ENCODE peak calls at places on chromosomes 1 and 21, in ten cellular contexts. G is effector memory CD8-positive, alpha-beta T cell; W is D341Med; L is NCI-H1930; B is heart left ventricle; K is AG04449; R is occipital lobe; H is activated naive CD4-positive, alpha-beta T cell treated with anti-CD3 and anti-CD28 coated beads, Interleukin-2, amount 10 ng/mL, durations not matched to agents 7 days and 5 days; Z is NCI-H524 treated with DMSO at 0.1 percent for 48 hours; I is M059J. F is an unnamed sample.

GRCh38 chr21:34583926-34584563 is 30.9 kb downstream of the RCAN1 start:
- DNase-seq in K (no peak), G (no peak), W (no peak), H (no peak), R (no peak), B (peak), I (no peak), Z (no peak), L (no peak), F (no peak)

GRCh38 chr1:44644806-44645205 is 29.5 kb downstream of the TMEM53 start:
- DNase-seq in R (no peak), W (no peak), B (no peak), I (no peak), K (no peak), G (no peak), Z (no peak), H (no peak), L (no peak), F (no peak)

GRCh38 chr1:172332230-172332629 is 88.3 kb upstream of the C1orf105 start:
- DNase-seq in W (no peak), R (no peak), L (no peak), Z (no peak), B (no peak), H (no peak), G (no peak), K (no peak), I (no peak), F (no peak)

GRCh38 chr1:176058686-176059085 is 148.4 kb downstream of the COP1 start:
- DNase-seq in Z (no peak), G (no peak), R (no peak), W (no peak), K (no peak), L (no peak), H (no peak), B (no peak), I (no peak), F (peak)

GRCh38 chr1:30085814-30086770 is 637.3 kb downstream of the MATN1 start:
- DNase-seq in Z (no peak), R (no peak), B (peak), H (peak), L (peak), W (peak), I (no peak), G (peak), K (no peak), F (peak)

GRCh38 chr1:235021815-235022214 is 106.8 kb downstream of the TOMM20 start:
- DNase-seq in I (no peak), R (no peak), W (no peak), Z (no peak), G (no peak), L (no peak), B (no peak), K (no peak), H (no peak), F (no peak)

GRCh38 chr21:35491114-35491513 is 442.0 kb upstream of the RUNX1 start:
- DNase-seq in B (no peak), G (no peak), K (no peak), I (no peak), W (no peak), R (no peak), H (no peak), Z (no peak), L (no peak), F (peak)

GRCh38 chr1:171252482-171252881 is 4.2 kb downstream of the FMO1 start:
- DNase-seq in W (no peak), B (no peak), H (peak), G (no peak), I (no peak), K (no peak), Z (peak), L (no peak), R (no peak), F (no peak)

GRCh38 chr1:190436615-190437014 is 41.0 kb downstream of the BRINP3 start:
- DNase-seq in Z (no peak), B (no peak), I (peak), L (no peak), K (no peak), G (no peak), R (no peak), W (peak), H (no peak), F (peak)

GRCh38 chr1:160795951-160796383 is at the start of gene LY9:
- DNase-seq in R (no peak), Z (no peak), W (no peak), L (no peak), H (peak), I (no peak), G (peak), B (no peak), K (no peak), F (no peak)

GRCh38 chr1:71365451-71365850 is 284.6 kb upstream of the ZRANB2 start:
- DNase-seq in K (no peak), R (no peak), I (no peak), G (no peak), Z (no peak), W (no peak), L (no peak), H (no peak), B (no peak), F (peak)

GRCh38 chr1:90881034-90881433 is 140.8 kb downstream of the ZNF644 start:
- DNase-seq in G (no peak), H (no peak), K (no peak), I (no peak), B (no peak), W (no peak), R (no peak), Z (no peak), L (no peak), F (no peak)

GRCh38 chr1:102172200-102172599 is 175.5 kb upstream of the OLFM3 start:
- DNase-seq in I (no peak), B (no peak), R (no peak), L (no peak), K (no peak), G (no peak), H (no peak), Z (no peak), W (no peak), F (no peak)

GRCh38 chr1:230704830-230705229 is 9.1 kb downstream of the AGT start:
- DNase-seq in I (no peak), B (no peak), G (no peak), Z (no peak), R (no peak), H (no peak), W (no peak), L (no peak), K (no peak), F (no peak)

GRCh38 chr1:34974626-34975025 is 10.5 kb downstream of the TMEM35B start:
- DNase-seq in Z (no peak), G (no peak), L (no peak), H (no peak), B (no peak), I (no peak), K (no peak), R (no peak), W (no peak), F (no peak)

GRCh38 chr1:59244891-59245290 is 52.0 kb upstream of the FGGY start:
- DNase-seq in W (no peak), Z (no peak), K (no peak), G (no peak), H (no peak), B (no peak), L (no peak), R (no peak), I (no peak), F (no peak)

GRCh38 chr1:245715291-245715701 is 560.5 kb downstream of the KIF26B start:
- DNase-seq in Z (no peak), G (no peak), K (no peak), H (no peak), L (no peak), W (peak), I (peak), R (no peak), B (no peak), F (peak)

GRCh38 chr21:45187646-45188045 is 100.0 kb downstream of the POFUT2 start:
- DNase-seq in I (peak), H (no peak), G (no peak), B (no peak), L (no peak), R (no peak), K (no peak), W (no peak), Z (no peak), F (no peak)

GRCh38 chr1:116380499-116381316 is 7.7 kb downstream of the ATP1A1 start:
- DNase-seq in B (no peak), W (no peak), Z (no peak), R (no peak), G (no peak), I (no peak), L (no peak), K (no peak), H (no peak), F (no peak)

GRCh38 chr1:27689423-27690173 is 17.6 kb upstream of the IFI6 start:
- DNase-seq in I (peak), R (no peak), Z (no peak), B (no peak), K (no peak), H (no peak), W (no peak), L (no peak), G (no peak), F (peak)

GRCh38 chr1:47230692-47231313 is 1.2 kb downstream of the TAL1 start:
- DNase-seq in W (peak), R (no peak), Z (no peak), H (no peak), L (no peak), K (no peak), I (no peak), G (no peak), B (no peak), F (no peak)

GRCh38 chr21:19076031-19076430 is 672.4 kb upstream of the TMPRSS15 start:
- DNase-seq in W (no peak), R (no peak), L (no peak), Z (no peak), K (no peak), I (no peak), B (no peak), H (no peak), G (no peak), F (no peak)

GRCh38 chr1:199688133-199688676 is 339.3 kb upstream of the NR5A2 start:
- DNase-seq in I (peak), H (no peak), R (no peak), Z (no peak), L (no peak), W (no peak), G (no peak), K (no peak), B (no peak), F (no peak)

GRCh38 chr1:117501275-117501674 is 104.6 kb upstream of the TENT5C start:
- DNase-seq in I (peak), K (peak), G (no peak), R (no peak), L (no peak), B (no peak), H (no peak), Z (no peak), W (no peak), F (peak)

GRCh38 chr1:41364444-41365319 is 3.4 kb downstream of the FOXO6 start:
- DNase-seq in B (no peak), H (no peak), K (no peak), G (no peak), I (no peak), R (no peak), Z (no peak), L (no peak), W (no peak), F (no peak)

GRCh38 chr1:167328306-167328705 is 107.6 kb downstream of the POU2F1 start:
- DNase-seq in G (no peak), K (no peak), H (no peak), R (no peak), I (no peak), L (no peak), Z (peak), W (peak), B (no peak), F (no peak)

GRCh38 chr1:54980528-54981241 is at the start of gene TMEM61:
- DNase-seq in B (no peak), L (no peak), W (no peak), R (no peak), K (no peak), Z (no peak), I (no peak), H (no peak), G (no peak), F (no peak)

GRCh38 chr1:212920895-212921294 is 29.4 kb upstream of the VASH2 start:
- DNase-seq in H (no peak), L (no peak), I (no peak), Z (no peak), W (no peak), G (no peak), B (no peak), R (no peak), K (no peak), F (no peak)

GRCh38 chr21:45260191-45260795 is 27.4 kb downstream of the POFUT2 start:
- DNase-seq in R (no peak), W (peak), K (no peak), I (no peak), L (no peak), G (no peak), H (no peak), B (no peak), Z (no peak), F (no peak)

GRCh38 chr1:172254521-172255222 is 165.8 kb upstream of the C1orf105 start:
- DNase-seq in K (peak), I (peak), L (no peak), G (no peak), W (no peak), B (no peak), R (no peak), Z (no peak), H (no peak), F (peak)

GRCh38 chr1:118842462-118843201 is 145.5 kb downstream of the TBX15 start:
- DNase-seq in R (no peak), I (no peak), W (no peak), K (no peak), Z (peak), H (no peak), G (no peak), B (no peak), L (peak), F (no peak)

GRCh38 chr1:236150291-236150940 is 8.1 kb downstream of the GPR137B start:
- DNase-seq in G (no peak), H (no peak), W (no peak), I (no peak), Z (no peak), R (no peak), L (no peak), K (no peak), B (no peak), F (no peak)

GRCh38 chr1:228361314-228362140 is 45.1 kb downstream of the TRIM11 start:
- DNase-seq in R (no peak), K (no peak), Z (no peak), H (no peak), L (no peak), I (no peak), B (no peak), W (no peak), G (no peak), F (no peak)

GRCh38 chr1:177413982-177414654 is 243.4 kb downstream of the BRINP2 start:
- DNase-seq in R (no peak), G (no peak), W (no peak), H (no peak), Z (no peak), B (no peak), K (no peak), I (no peak), L (no peak), F (no peak)

GRCh38 chr1:158246650-158247049 is 7.6 kb upstream of the CD1A start:
- DNase-seq in Z (no peak), G (no peak), B (no peak), H (no peak), W (no peak), R (no peak), I (no peak), K (no peak), L (no peak), F (no peak)

GRCh38 chr1:80462006-80462405 is 1338.7 kb upstream of the ADGRL2 start:
- DNase-seq in G (no peak), R (no peak), L (no peak), H (no peak), I (no peak), Z (no peak), B (no peak), W (no peak), K (no peak), F (no peak)

F was measured in IMR-90.